ENCODE peak calls at places on chromosomes 12 and 14, in six cellular contexts. Q is heart left ventricle; S is COR-L47; V is stimulated activated effector memory CD8-positive, alpha-beta T cell treated with anti-CD3 and anti-CD28 coated beads, Interleukin-12 subunit alpha, Interleukin-12 subunit beta, amount 100 ng/mL, for 72 hours; G is iPS-NIHi11; C is neuronal stem cell. B is an unnamed sample.

GRCh38 chr12:67648306-67649164 is at the start of gene DYRK2:
- DNase-seq in V (peak), Q (peak), S (peak), G (peak), C (peak), B (peak)

GRCh38 chr14:52729925-52730707 is at the start of gene STYX:
- DNase-seq in S (peak), Q (peak), G (peak), C (peak), V (peak), B (peak)

GRCh38 chr14:97697772-97698171 is 900.6 kb downstream of the VRK1 start:
- DNase-seq in C (no peak), Q (no peak), V (peak), S (no peak), G (no peak), B (no peak)

GRCh38 chr12:12870454-12870853 is 20.9 kb upstream of the GPRC5A start:
- DNase-seq in Q (no peak), C (no peak), G (no peak), S (no peak), V (no peak), B (peak)

GRCh38 chr12:124506832-124507153 is 60.6 kb downstream of the NCOR2 start:
- DNase-seq in V (no peak), S (no peak), C (no peak), Q (no peak), G (no peak), B (no peak)

GRCh38 chr12:87300-87699 is 20.7 kb downstream of the IQSEC3 start:
- DNase-seq in V (no peak), C (no peak), S (no peak), Q (no peak), G (no peak), B (no peak)

GRCh38 chr14:105332352-105332874 is 17.9 kb downstream of the PACS2 start:
- DNase-seq in S (no peak), C (no peak), Q (no peak), V (no peak), G (no peak), B (no peak)

GRCh38 chr14:104925941-104926609 is 1.4 kb downstream of the PLD4 start:
- DNase-seq in S (no peak), G (no peak), Q (no peak), V (no peak), C (no peak), B (no peak)

GRCh38 chr14:99475660-99476059 is 5.0 kb downstream of the SETD3 start:
- DNase-seq in G (no peak), S (no peak), C (no peak), Q (no peak), V (no peak), B (no peak)

GRCh38 chr12:8829621-8830020 is 7.2 kb downstream of the A2ML1 start:
- DNase-seq in V (no peak), G (no peak), S (no peak), Q (no peak), C (no peak), B (no peak)